ENCODE peak calls at places on chromosomes 3 and 15, in ten cellular contexts. H is neural progenitor cell; F is AG04450; M is AG09309; L is heart right ventricle; E is Panc1; B is uterus; U is GM23248; O is CD4-positive, alpha-beta memory T cell; Z is transverse colon. W is an unnamed sample.

GRCh38 chr15:95869920-95870319 is 460.6 kb upstream of the NR2F2 start:
- DNase-seq in B (no peak), F (no peak), L (no peak), E (no peak), O (no peak), Z (no peak), U (no peak), M (no peak), H (no peak), W (no peak)

GRCh38 chr3:27713435-27713880 is 8.7 kb downstream of the EOMES start:
- DNase-seq in F (no peak), H (no peak), U (peak; percentile 41), O (no peak), Z (no peak), M (no peak), E (no peak), L (no peak), B (no peak), W (no peak)

GRCh38 chr3:192187485-192188051 is 539.8 kb downstream of the FGF12 start:
- DNase-seq in B (no peak), F (no peak), M (no peak), E (no peak), Z (no peak), O (no peak), L (no peak), H (peak; percentile 14), U (no peak), W (no peak)

GRCh38 chr3:134718736-134719135 is 67.9 kb upstream of the KY start:
- DNase-seq in L (no peak), O (no peak), Z (no peak), E (no peak), U (no peak), H (no peak), F (no peak), M (peak; percentile 62), B (no peak), W (no peak)

GRCh38 chr3:113847664-113848461 is 9.3 kb downstream of the GRAMD1C start:
- DNase-seq in O (no peak), E (no peak), U (peak; percentile 10), B (no peak), F (no peak), Z (no peak), M (no peak), L (no peak), H (no peak), W (no peak)

GRCh38 chr15:59376735-59377134 is 4.1 kb upstream of the MYO1E start:
- DNase-seq in Z (no peak), L (no peak), F (no peak), H (no peak), M (no peak), E (no peak), U (peak; percentile 10), O (no peak), B (no peak), W (no peak)

GRCh38 chr3:69893274-69893673 is 106.3 kb upstream of the SAMMSON start:
- DNase-seq in L (no peak), O (no peak), U (no peak), E (no peak), F (no peak), H (no peak), Z (no peak), B (no peak), M (no peak), W (no peak)

GRCh38 chr3:27720899-27721716 is 1.0 kb downstream of the EOMES start:
- DNase-seq in E (no peak), M (no peak), F (no peak), L (no peak), O (no peak), Z (no peak), H (peak; percentile 64), U (peak; percentile 24), B (no peak), W (no peak)

GRCh38 chr3:186121968-186122367 is 13.1 kb upstream of the ETV5 start:
- DNase-seq in U (no peak), E (no peak), F (no peak), L (no peak), Z (no peak), B (no peak), M (no peak), O (no peak), H (no peak), W (no peak)

GRCh38 chr3:45034612-45035252 is 8.6 kb downstream of the CLEC3B start:
- DNase-seq in M (no peak), E (no peak), L (peak; percentile 67), U (no peak), B (no peak), F (no peak), O (no peak), H (no peak), Z (peak; percentile 62), W (no peak)

DNA sequence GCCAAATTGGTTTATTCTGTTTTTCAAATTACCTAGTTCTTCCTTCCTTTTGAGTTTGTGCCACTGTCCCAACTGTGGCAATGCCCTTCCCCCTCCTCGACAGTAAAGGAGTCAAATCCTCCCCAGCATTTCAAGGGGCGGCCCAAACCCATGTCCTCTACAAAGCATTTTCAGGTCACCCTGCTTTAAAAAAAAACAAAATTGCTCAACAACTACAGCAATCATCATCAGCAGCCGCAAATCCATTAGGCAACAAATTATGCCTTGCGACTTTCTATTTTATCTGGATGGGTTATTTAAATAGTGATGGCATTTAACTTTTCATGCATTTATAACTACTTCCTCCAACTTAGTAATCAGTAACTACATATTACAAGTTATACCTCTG is 32.7 kb downstream of the PLD1 start:
- DNase-seq in F (no peak), L (no peak), O (no peak), H (no peak), Z (no peak), E (no peak), U (no peak), B (no peak), M (no peak), W (no peak)
- H3K4me3 ChIP-seq in F (no peak overlapping the region), L (no peak overlapping the region), O (no peak overlapping the region), H (no peak overlapping the region), Z (no peak overlapping the region), E (no peak overlapping the region), U (no peak overlapping the region), B (no peak overlapping the region), M (no peak overlapping the region), W (no peak overlapping the region)

DNA sequence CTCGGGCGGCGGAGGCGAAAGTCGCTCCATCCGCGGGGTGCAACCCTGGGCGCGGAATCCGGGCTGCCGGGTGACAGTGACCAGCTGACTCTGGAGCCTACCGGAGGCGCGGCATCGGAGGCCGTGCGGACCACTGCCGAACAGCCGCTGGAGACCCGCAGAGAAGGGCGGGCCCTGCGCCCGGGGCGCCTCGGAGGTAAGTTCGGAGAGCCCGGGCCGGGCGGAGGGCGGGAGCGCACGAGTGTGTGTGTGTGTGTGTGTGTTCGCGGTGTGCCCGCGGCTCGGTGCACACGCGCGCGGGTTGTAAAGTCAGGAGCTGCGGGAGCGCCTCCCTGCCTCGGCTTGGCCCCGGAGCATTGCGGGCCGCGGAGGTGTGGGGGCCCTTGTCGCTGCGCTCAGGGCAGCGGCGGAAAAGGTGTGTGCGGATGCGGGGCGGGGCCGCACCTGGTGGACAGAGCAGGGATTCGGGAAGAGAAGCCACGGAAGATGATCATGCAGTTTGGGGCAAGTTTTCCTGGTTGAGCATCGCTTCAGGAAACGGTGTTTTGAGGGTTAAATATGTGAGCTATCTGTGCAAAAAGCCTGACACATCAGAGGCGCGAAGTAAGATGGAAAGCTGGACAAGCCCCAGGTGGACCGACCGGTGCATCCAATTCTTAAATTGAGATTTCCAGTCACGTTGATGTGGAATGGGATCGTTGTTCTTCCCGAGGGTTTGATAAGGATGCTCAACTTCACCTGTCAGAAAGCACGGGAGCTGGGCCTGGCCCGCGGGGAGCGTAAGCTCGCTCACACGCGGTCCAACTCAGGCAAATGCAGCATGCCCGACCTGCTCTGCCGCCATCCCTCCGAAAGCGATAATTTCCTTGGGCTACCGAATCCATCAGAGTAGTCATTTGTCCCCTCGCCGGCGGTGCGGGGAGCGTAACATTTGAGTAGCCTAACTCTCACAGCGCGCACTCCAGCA is 492 bp downstream of the MINAR1 start:
- DNase-seq in E (no peak), O (no peak), B (no peak), M (no peak), H (peak; percentile 74), F (no peak), U (peak; percentile 42), Z (no peak), L (no peak), W (no peak)
- H3K4me3 ChIP-seq in E (peak overlapping the region; percentile 29), O (no peak overlapping the region), B (no peak overlapping the region), M (peak overlapping the region; percentile 53), H (peak overlapping the region; percentile 65), F (peak overlapping the region; percentile 62), U (peak overlapping the region; percentile 74), Z (peak overlapping the region; percentile 31), L (peak overlapping the region; percentile 26), W (peak overlapping the region; percentile 27)

GRCh38 chr3:127565711-127566110 is 24.8 kb downstream of the TPRA1 start:
- DNase-seq in B (no peak), H (no peak), Z (no peak), M (no peak), L (no peak), O (no peak), F (no peak), U (no peak), E (no peak), W (no peak)

GRCh38 chr3:127556565-127556964 is 34.0 kb downstream of the TPRA1 start:
- DNase-seq in L (no peak), U (no peak), E (no peak), H (peak; percentile 48), M (no peak), F (no peak), B (no peak), Z (no peak), O (no peak), W (no peak)

GRCh38 chr3:127555108-127555507 is 35.4 kb downstream of the TPRA1 start:
- DNase-seq in B (no peak), E (no peak), F (no peak), M (no peak), L (no peak), U (no peak), Z (no peak), O (no peak), H (no peak), W (no peak)

DNA sequence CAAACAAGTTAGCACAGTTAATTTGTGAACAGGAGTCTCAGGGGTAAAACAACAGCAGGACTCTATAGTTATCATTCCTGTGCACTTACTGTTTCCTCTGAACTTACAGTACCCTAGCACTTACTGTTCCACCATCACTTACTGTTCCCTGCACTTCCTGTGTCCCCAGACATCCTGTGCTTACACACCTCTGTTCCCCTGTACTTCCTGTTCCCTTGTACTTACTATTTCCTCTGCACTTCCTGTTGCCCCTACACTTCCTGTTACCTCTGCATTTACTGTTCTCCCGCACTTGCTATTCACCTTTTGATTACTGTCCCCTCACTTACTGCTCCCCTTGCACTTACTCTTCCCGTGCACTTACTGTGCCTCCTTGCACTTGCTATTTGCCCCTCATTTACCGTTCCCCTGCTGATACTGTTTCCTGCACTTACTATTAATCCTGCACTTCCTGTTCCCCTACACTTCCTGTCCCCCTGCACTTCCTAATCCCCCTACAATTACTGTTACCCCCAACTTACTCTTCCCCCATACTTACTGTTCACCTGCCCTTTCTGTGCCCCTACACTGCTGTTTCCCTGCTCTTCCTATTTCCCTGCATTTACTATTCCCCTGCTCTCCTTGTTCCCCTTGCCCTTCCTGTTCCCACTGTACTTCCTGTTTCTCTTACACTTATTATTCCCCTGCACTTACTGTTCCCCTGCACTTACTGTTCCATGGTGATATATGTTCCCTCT is 30.3 kb downstream of the TPRA1 start:
- DNase-seq in M (no peak), Z (no peak), B (no peak), E (no peak), L (no peak), H (no peak), F (no peak), U (no peak), O (no peak), W (no peak)
- H3K4me3 ChIP-seq in M (no peak overlapping the region), Z (no peak overlapping the region), B (no peak overlapping the region), E (no peak overlapping the region), L (no peak overlapping the region), H (no peak overlapping the region), F (no peak overlapping the region), U (no peak overlapping the region), O (no peak overlapping the region), W (no peak overlapping the region)

GRCh38 chr3:100993309-100993708 is at the start of gene ABI3BP:
- DNase-seq in F (peak; percentile 42), E (no peak), B (peak; percentile 77), U (peak; percentile 95), O (no peak), H (peak; percentile 20), Z (peak; percentile 58), L (peak; percentile 63), M (peak; percentile 70), W (peak; percentile 52)
- H3K4me3 ChIP-seq in F (peak within 1 kb of the TSS; percentile 55), E (no peak within 1 kb of the TSS), B (peak within 1 kb of the TSS; percentile 20), U (peak within 1 kb of the TSS; percentile 82), O (no peak within 1 kb of the TSS), H (no peak within 1 kb of the TSS), Z (peak within 1 kb of the TSS; percentile 23), L (peak within 1 kb of the TSS; percentile 17), M (peak within 1 kb of the TSS; percentile 48), W (no peak within 1 kb of the TSS)

W was measured in kidney epithelial cell.